ENCODE peak calls at places on chromosomes 13 and 19, in five cellular contexts. P is GM12864; H is CD4-positive, alpha-beta memory T cell; U is GM23248; Z is tibial nerve. S is an unnamed sample.
A peak's percentile ranks its signal among the peaks of the same experiment; 100 is the strongest.

GRCh38 chr19:35042954-35043604 is 1.6 kb downstream of the HPN start:
- DNase-seq in Z (no peak), U (no peak), P (no peak), H (no peak), S (no peak)

GRCh38 chr19:6020166-6020967 is 42.4 kb upstream of the RANBP3 start:
- DNase-seq in Z (no peak), U (no peak), P (no peak), H (no peak), S (peak; percentile 72)

GRCh38 chr19:19215792-19216191 is 4.0 kb downstream of the NCAN start:
- DNase-seq in P (no peak), U (no peak), H (no peak), Z (no peak), S (no peak)

GRCh38 chr19:40398417-40399056 is 8.6 kb upstream of the HIPK4 start:
- DNase-seq in U (peak; percentile 37), Z (no peak), H (peak; percentile 62), P (no peak), S (no peak)

GRCh38 chr13:87123987-87124784 is 547.0 kb upstream of the SLITRK5 start:
- DNase-seq in U (peak; percentile 98), Z (no peak), P (no peak), H (no peak), S (peak; percentile 51)

GRCh38 chr19:15265849-15266248 is 33.6 kb upstream of the EPHX3 start:
- DNase-seq in P (no peak), U (peak; percentile 94), Z (peak; percentile 84), H (no peak), S (no peak)

GRCh38 chr13:27565818-27566217 is 54.5 kb downstream of the LNX2 start:
- DNase-seq in H (no peak), Z (no peak), U (no peak), P (no peak), S (no peak)

GRCh38 chr13:23696610-23697009 is 126.4 kb downstream of the TNFRSF19 start:
- DNase-seq in P (no peak), Z (no peak), H (no peak), U (no peak), S (no peak)

GRCh38 chr13:41742917-41743552 is 217.9 kb downstream of the VWA8 start:
- DNase-seq in U (no peak), H (no peak), P (no peak), Z (no peak), S (no peak)

GRCh38 chr19:7923295-7924191 is 2.4 kb downstream of the CTXN1 start:
- DNase-seq in H (no peak), P (no peak), U (no peak), Z (no peak), S (no peak)

GRCh38 chr19:7925171-7925837 is 631 bp downstream of the CTXN1 start:
- DNase-seq in H (peak; percentile 74), U (peak; percentile 89), P (no peak), Z (no peak), S (peak; percentile 69)

GRCh38 chr19:7924241-7924640 is 1.7 kb downstream of the CTXN1 start:
- DNase-seq in U (no peak), Z (no peak), P (no peak), H (no peak), S (no peak)

GRCh38 chr19:7926021-7926726 is at the start of gene CTXN1:
- DNase-seq in H (peak; percentile 68), U (peak; percentile 75), P (no peak), Z (peak; percentile 58), S (no peak)

DNA sequence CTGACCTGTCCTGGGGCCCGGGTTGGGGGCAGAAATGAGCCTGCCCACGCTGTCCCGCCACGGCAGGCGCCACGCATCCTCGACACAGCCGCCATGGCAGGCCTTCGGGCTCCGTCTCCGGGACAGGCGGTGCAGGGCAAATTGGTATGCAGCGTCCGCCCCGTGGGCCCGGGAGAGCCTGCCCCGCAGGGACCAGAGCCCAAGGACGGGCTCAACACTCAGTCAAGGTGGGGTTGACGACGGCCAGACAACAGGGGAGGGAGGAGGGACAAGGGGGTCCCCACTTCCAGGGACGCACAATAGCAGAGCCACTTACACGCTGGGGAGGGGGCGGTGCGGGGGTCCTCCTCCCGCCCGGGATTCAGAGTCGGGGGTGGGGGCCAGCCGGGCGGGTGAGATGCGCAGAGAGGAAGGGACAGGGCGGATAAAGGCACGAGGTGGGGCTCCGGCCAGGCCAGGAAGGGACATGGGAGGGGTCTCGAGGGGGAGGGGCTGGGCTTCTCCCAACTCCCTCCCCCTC is 1.2 kb downstream of the CTXN1 start:
- DNase-seq in U (no peak), Z (no peak), P (no peak), H (no peak), S (no peak)
- H3K4me3 ChIP-seq in U (peak overlapping the region; percentile 56), Z (no peak overlapping the region), P (no peak overlapping the region), H (no peak overlapping the region), S (no peak overlapping the region)

GRCh38 chr13:92463134-92463533 is 763.5 kb upstream of the GPC6 start:
- DNase-seq in Z (no peak), U (no peak), P (no peak), H (no peak), S (no peak)
- H3K4me3 ChIP-seq in Z (no peak overlapping the region), U (no peak overlapping the region), P (no peak overlapping the region), H (no peak overlapping the region), S (no peak overlapping the region)

GRCh38 chr19:51691122-51692064 is 1.7 kb upstream of the SPACA6 start:
- DNase-seq in H (no peak), Z (no peak), U (peak; percentile 54), P (no peak), S (no peak)

GRCh38 chr19:51689751-51690358 is 3.3 kb upstream of the SPACA6 start:
- DNase-seq in U (peak; percentile 51), P (no peak), Z (no peak), H (no peak), S (no peak)

GRCh38 chr19:51690359-51691121 is 2.6 kb upstream of the SPACA6 start:
- DNase-seq in H (peak; percentile 60), Z (no peak), P (no peak), U (peak; percentile 80), S (no peak)

GRCh38 chr19:51687791-51688664 is 5.1 kb upstream of the SPACA6 start:
- DNase-seq in U (peak; percentile 86), P (no peak), H (no peak), Z (peak; percentile 39), S (no peak)

GRCh38 chr19:51688665-51689571 is 4.2 kb upstream of the SPACA6 start:
- DNase-seq in P (no peak), Z (peak; percentile 74), U (peak; percentile 96), H (no peak), S (no peak)
- H3K4me3 ChIP-seq in P (no peak overlapping the region), Z (peak overlapping the region; percentile 68), U (peak overlapping the region; percentile 87), H (no peak overlapping the region), S (no peak overlapping the region)

DNA sequence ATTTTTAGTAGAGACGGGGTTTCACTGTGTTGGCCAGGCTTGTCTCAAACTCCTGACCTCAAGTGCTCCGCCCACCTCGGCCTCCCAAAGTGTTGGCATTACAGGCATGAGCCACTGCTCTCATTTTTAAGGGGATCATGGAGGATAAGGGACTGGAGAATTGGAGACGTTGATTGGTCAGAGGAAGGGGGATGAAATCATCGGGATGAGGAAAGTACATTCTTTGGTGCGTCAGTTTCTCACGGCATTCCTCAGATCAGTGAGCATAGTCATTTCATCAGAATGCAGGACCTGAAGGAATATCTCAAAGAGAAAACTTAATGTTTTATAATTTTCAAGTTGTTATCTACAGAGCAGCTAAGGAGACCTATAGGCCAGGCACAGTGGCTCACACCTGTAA is 14.0 kb downstream of the ZNF114 start:
- DNase-seq in H (no peak), Z (no peak), U (peak; percentile 44), P (no peak), S (no peak)
- H3K4me3 ChIP-seq in H (no peak overlapping the region), Z (no peak overlapping the region), U (no peak overlapping the region), P (no peak overlapping the region), S (no peak overlapping the region)